ENCODE peak calls at places on chromosomes 12 and 14, in six cellular contexts. Q is GM23248, A is left ventricle myocardium inferior, V is prostate gland, R is lower lobe of right lung, W is fibroblast of lung. T is an unnamed sample.

GRCh38 chr14:70635971-70636595 is 5.6 kb upstream of the TTC9 start:
- DNase-seq in Q (no peak), V (no peak), A (no peak), W (no peak), R (no peak), T (no peak)

GRCh38 chr12:2264622-2265306 is 212.0 kb downstream of the CACNA1C start:
- DNase-seq in V (no peak), W (peak; percentile 99), A (no peak), Q (peak; percentile 97), R (no peak), T (peak; percentile 85)

GRCh38 chr12:9064815-9065606 is 50.7 kb downstream of the A2M start:
- DNase-seq in A (peak; percentile 79), Q (peak; percentile 62), V (peak; percentile 93), R (peak; percentile 94), W (peak; percentile 46), T (no peak)

GRCh38 chr12:49084438-49084837 is 10.2 kb downstream of the DHH start:
- DNase-seq in V (no peak), W (no peak), A (no peak), R (no peak), Q (no peak), T (no peak)

GRCh38 chr12:78863482-78864427 is 819 bp upstream of the SYT1 start:
- DNase-seq in A (peak; percentile 14), W (peak; percentile 78), Q (peak; percentile 73), R (peak; percentile 44), V (peak; percentile 29), T (peak; percentile 72)

GRCh38 chr12:49609875-49610154 is 4.4 kb upstream of the FAM186B start:
- DNase-seq in A (no peak), R (no peak), V (no peak), Q (peak; percentile 37), W (no peak), T (no peak)

GRCh38 chr12:54603173-54603814 is 14.8 kb upstream of the PPP1R1A start:
- DNase-seq in V (peak; percentile 60), A (peak; percentile 28), W (peak; percentile 61), R (peak; percentile 63), Q (peak; percentile 79), T (peak; percentile 58)

GRCh38 chr14:69535230-69535848 is 39.3 kb downstream of the CCDC177 start:
- DNase-seq in Q (peak; percentile 73), V (peak; percentile 21), R (no peak), W (peak; percentile 46), A (no peak), T (peak; percentile 34)

GRCh38 chr12:11697670-11698387 is 48.4 kb downstream of the ETV6 start:
- DNase-seq in W (peak; percentile 79), R (no peak), V (no peak), A (no peak), Q (peak; percentile 90), T (peak; percentile 40)

GRCh38 chr12:64621257-64621942 is 11.1 kb downstream of the RASSF3 start:
- DNase-seq in W (peak; percentile 58), Q (peak; percentile 43), A (no peak), R (no peak), V (no peak), T (no peak)

GRCh38 chr12:104866286-104866685 is 91.8 kb downstream of the SLC41A2 start:
- DNase-seq in Q (peak; percentile 70), A (no peak), W (peak; percentile 86), R (no peak), V (no peak), T (peak; percentile 42)

GRCh38 chr14:24289649-24290283 is 9.8 kb downstream of the DHRS1 start:
- DNase-seq in Q (no peak), W (no peak), V (no peak), A (no peak), R (no peak), T (no peak)

GRCh38 chr14:90609376-90609775 is 206.9 kb downstream of the TTC7B start:
- DNase-seq in R (no peak), W (no peak), V (no peak), A (no peak), Q (no peak), T (no peak)

GRCh38 chr12:10388611-10389010 is 1.2 kb downstream of the KLRK1 start:
- DNase-seq in Q (no peak), V (no peak), W (no peak), R (no peak), A (no peak), T (no peak)

GRCh38 chr12:104166465-104166864 is 28.5 kb upstream of the NFYB start:
- DNase-seq in Q (no peak), V (no peak), R (no peak), A (peak; percentile 40), W (peak; percentile 78), T (no peak)

GRCh38 chr12:3704512-3705348 is 48.2 kb downstream of the CRACR2A start:
- DNase-seq in V (no peak), A (no peak), R (no peak), W (no peak), Q (peak; percentile 45), T (no peak)

GRCh38 chr12:6827437-6827894 is 741 bp upstream of the P3H3 start:
- DNase-seq in Q (peak; percentile 90), R (peak; percentile 78), W (peak; percentile 78), V (peak; percentile 83), A (peak; percentile 89), T (peak; percentile 80)

GRCh38 chr14:89284368-89285058 is 132.5 kb downstream of the FOXN3 start:
- DNase-seq in Q (peak; percentile 92), A (no peak), R (no peak), W (peak; percentile 88), V (no peak), T (no peak)

GRCh38 chr14:24481622-24482324 is 26.3 kb downstream of the CMA1 start:
- DNase-seq in A (no peak), V (no peak), R (peak; percentile 59), Q (peak; percentile 53), W (no peak), T (peak; percentile 4)

GRCh38 chr12:48160807-48161206 is 3.5 kb upstream of the ASB8 start:
- DNase-seq in Q (peak; percentile 20), W (peak; percentile 33), V (no peak), R (no peak), A (no peak), T (peak; percentile 16)

GRCh38 chr12:111503116-111503515 is 96.0 kb downstream of the ATXN2 start:
- DNase-seq in Q (no peak), V (no peak), R (no peak), A (no peak), W (no peak), T (no peak)

GRCh38 chr12:110279976-110280783 is 867 bp upstream of the ATP2A2 start:
- DNase-seq in Q (peak; percentile 77), V (peak; percentile 37), A (peak; percentile 66), W (peak; percentile 52), R (peak; percentile 65), T (peak; percentile 62)

DNA sequence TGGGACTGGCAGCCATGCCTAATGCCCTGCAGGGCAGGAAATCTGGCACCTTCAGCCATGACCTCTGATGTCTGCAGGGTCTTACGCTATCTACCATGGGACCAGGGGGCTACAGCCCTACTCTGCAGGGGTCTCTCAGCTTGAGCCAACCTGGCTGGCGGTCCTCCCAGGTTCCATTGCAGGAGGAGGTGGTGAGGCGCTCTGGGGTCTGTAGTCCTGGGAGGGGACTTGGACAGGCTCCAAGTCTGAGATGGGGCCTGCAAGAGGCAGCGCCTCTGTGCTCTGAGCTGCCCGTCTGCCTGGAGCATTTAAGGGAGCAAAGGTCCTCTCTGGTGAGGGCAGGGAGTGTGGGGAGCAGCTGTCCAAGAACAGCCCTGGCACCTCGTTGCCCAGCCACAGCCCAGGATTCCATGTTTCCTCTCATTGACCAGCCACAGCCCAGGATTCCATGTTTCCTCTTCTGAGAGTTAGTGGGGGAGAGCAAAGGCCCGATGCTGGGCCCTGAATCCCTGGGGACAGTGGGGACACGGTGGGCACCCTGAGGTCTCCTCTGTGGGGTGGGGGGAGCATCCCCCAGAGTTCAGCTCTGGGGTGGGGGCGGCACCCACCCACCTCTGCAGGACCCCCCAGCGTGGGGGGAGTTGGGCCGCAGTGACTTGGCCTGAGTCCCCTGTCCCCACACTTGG is 678 bp downstream of the PLD4 start:
- DNase-seq in Q (no peak), R (no peak), W (no peak), V (no peak), A (no peak), T (no peak)
- H3K4me3 ChIP-seq in Q (no peak overlapping the region), R (no peak overlapping the region), W (no peak overlapping the region), V (no peak overlapping the region), A (no peak overlapping the region), T (no peak overlapping the region)

GRCh38 chr12:133201888-133202287 is 20.6 kb downstream of the ZNF268 start:
- DNase-seq in Q (no peak), R (no peak), V (no peak), A (no peak), W (no peak), T (no peak)

GRCh38 chr12:133206390-133206789 is 25.1 kb downstream of the ZNF268 start:
- DNase-seq in W (no peak), Q (no peak), A (no peak), V (no peak), R (no peak), T (no peak)

GRCh38 chr12:133203344-133204263 is 22.3 kb downstream of the ZNF268 start:
- DNase-seq in V (no peak), Q (peak; percentile 37), A (no peak), R (no peak), W (peak; percentile 9), T (no peak)

GRCh38 chr12:133202493-133203343 is 21.4 kb downstream of the ZNF268 start:
- DNase-seq in V (no peak), A (no peak), Q (peak; percentile 20), W (peak; percentile 31), R (no peak), T (no peak)

DNA sequence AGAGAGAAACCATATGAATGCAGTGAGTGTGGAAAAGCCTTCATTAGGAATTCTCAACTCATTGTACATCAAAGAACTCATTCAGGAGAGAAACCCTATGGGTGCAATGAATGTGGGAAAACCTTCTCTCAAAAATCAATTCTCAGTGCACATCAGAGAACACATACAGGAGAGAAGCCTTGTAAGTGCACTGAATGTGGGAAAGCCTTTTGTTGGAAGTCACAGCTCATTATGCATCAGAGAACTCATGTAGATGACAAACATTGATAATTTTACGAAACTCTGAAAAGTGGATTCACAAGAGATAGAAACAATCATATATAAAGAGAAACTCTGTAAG is 22.9 kb downstream of the ZNF268 start:
- DNase-seq in V (no peak), Q (peak; percentile 15), W (no peak), A (no peak), R (no peak), T (no peak)
- H3K9me3 ChIP-seq in V (peaks cover 9% of the 10 kb centered on the region), Q (peaks cover 53% of the 10 kb centered on the region), W (peaks cover 19% of the 10 kb centered on the region), A (peaks cover 98% of the 10 kb centered on the region), R (peaks cover 97% of the 10 kb centered on the region), T (peaks cover 71% of the 10 kb centered on the region)

DNA sequence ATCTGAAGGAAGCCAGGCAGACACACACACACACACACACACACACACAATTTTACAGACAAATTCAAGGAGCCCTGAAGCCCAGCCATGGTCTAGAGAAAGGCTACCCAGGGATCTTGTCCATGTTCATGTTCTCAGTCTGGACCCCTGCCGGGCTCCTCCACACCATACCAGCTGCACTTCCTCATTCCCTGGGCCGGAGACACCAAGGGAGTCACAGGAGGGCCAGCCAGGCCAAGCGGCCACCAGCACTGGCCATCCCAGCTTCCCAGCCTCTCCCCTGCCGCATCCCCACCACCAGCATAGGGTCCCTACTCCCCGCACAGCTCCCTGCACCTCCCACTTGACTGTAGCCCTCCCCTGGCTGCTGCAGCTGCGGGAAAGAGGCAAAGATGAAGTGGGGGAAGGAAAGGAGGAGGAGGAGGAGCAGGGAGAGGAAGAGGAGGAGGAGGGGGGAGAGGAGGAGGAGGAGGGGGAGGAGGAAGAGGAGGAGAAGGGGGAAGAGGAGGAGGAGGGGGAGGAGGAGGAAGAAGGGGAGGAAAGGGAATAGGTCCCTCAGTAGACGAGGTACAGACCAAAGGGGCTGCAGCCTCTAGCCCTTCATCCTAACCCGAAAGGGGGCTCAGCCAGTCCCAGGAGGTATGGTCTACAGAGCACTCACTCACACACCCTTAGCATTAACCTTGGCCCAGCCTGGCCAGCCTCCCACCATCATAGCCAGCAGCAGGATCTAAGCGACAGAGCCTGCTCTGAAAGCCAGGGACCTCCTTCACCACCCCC is 293.2 kb downstream of the DPF3 start:
- DNase-seq in W (no peak), V (no peak), R (no peak), A (no peak), Q (no peak), T (no peak)
- H3K4me3 ChIP-seq in W (no peak overlapping the region), V (no peak overlapping the region), R (no peak overlapping the region), A (no peak overlapping the region), Q (no peak overlapping the region), T (no peak overlapping the region)

GRCh38 chr12:34600592-34601462 is 578.5 kb downstream of the ALG10 start:
- DNase-seq in Q (no peak), A (no peak), W (no peak), R (peak; percentile 15), V (no peak), T (no peak)
- H3K9me3 ChIP-seq in Q (no peaks in the 10 kb centered on the region), A (peaks cover 100% of the 10 kb centered on the region), W (no peaks in the 10 kb centered on the region), R (peaks cover 44% of the 10 kb centered on the region), V (no peaks in the 10 kb centered on the region), T (no peaks in the 10 kb centered on the region)